ENCODE peak calls at places on chromosomes 16 and 17, in six cellular contexts. P is AG09319, N is mesothelial cell of epicardium, D is sigmoid colon, C is glutamatergic neuron, T is Panc1. A is an unnamed sample.

GRCh38 chr16:11094075-11094593 is 149.8 kb downstream of the CLEC16A start:
- DNase-seq in P (no peak), N (no peak), D (peak), T (no peak), C (no peak), A (no peak)

GRCh38 chr17:35390663-35391062 is 17.2 kb upstream of the SLFN11 start:
- DNase-seq in P (no peak), C (no peak), D (no peak), N (no peak), T (no peak), A (no peak)

GRCh38 chr17:77886387-77886728 is 72.1 kb upstream of the TNRC6C start:
- DNase-seq in T (no peak), C (peak), N (no peak), D (no peak), P (no peak), A (no peak)

GRCh38 chr17:60971515-60972369 is 294.1 kb downstream of the BCAS3 start:
- DNase-seq in C (peak), D (no peak), P (peak), N (peak), T (peak), A (peak)

GRCh38 chr17:47231334-47231733 is 22.2 kb downstream of the MYL4 start:
- DNase-seq in N (no peak), C (no peak), P (no peak), D (no peak), T (no peak), A (no peak)

GRCh38 chr17:38574712-38575111 is 31.0 kb downstream of the SRCIN1 start:
- DNase-seq in D (no peak), N (no peak), T (no peak), C (no peak), P (no peak), A (no peak)

GRCh38 chr16:69796285-69797118 is 34.4 kb downstream of the WWP2 start:
- DNase-seq in P (peak), N (no peak), D (peak), C (no peak), T (peak), A (peak)

GRCh38 chr16:67807148-67807682 is 526 bp downstream of the TSNAXIP1 start:
- DNase-seq in T (no peak), D (no peak), C (no peak), N (no peak), P (no peak), A (no peak)

GRCh38 chr16:57888128-57888527 is 82.8 kb downstream of the CNGB1 start:
- DNase-seq in T (no peak), D (no peak), N (no peak), C (no peak), P (no peak), A (no peak)

GRCh38 chr16:15855704-15856003 is 1.2 kb downstream of the MYH11 start:
- DNase-seq in P (no peak), C (no peak), N (no peak), D (no peak), T (no peak), A (no peak)

GRCh38 chr17:38982858-38983746 is 15.9 kb upstream of the FBXO47 start:
- DNase-seq in T (no peak), P (peak), C (peak), N (no peak), D (peak), A (no peak)

GRCh38 chr17:67487506-67487905 is 110.4 kb downstream of the PITPNC1 start:
- DNase-seq in P (no peak), N (no peak), T (no peak), C (no peak), D (no peak), A (no peak)

GRCh38 chr17:48586355-48586924 is 3.6 kb downstream of the HOXB3 start:
- DNase-seq in P (no peak), D (no peak), T (no peak), C (no peak), N (no peak), A (no peak)

GRCh38 chr17:64938925-64939474 is 19.7 kb upstream of the LRRC37A3 start:
- DNase-seq in T (no peak), C (peak), P (no peak), D (no peak), N (no peak), A (no peak)

GRCh38 chr16:71883193-71883848 is 661 bp downstream of the ZNF821 start:
- DNase-seq in D (peak), N (peak), C (peak), P (no peak), T (no peak), A (no peak)

GRCh38 chr16:11213799-11214198 is 42.2 kb downstream of the SOCS1 start:
- DNase-seq in C (no peak), T (no peak), P (no peak), D (no peak), N (no peak), A (no peak)

GRCh38 chr16:58198022-58198683 is at the start of gene CSNK2A2:
- DNase-seq in C (peak), D (peak), T (no peak), P (peak), N (peak), A (no peak)

DNA sequence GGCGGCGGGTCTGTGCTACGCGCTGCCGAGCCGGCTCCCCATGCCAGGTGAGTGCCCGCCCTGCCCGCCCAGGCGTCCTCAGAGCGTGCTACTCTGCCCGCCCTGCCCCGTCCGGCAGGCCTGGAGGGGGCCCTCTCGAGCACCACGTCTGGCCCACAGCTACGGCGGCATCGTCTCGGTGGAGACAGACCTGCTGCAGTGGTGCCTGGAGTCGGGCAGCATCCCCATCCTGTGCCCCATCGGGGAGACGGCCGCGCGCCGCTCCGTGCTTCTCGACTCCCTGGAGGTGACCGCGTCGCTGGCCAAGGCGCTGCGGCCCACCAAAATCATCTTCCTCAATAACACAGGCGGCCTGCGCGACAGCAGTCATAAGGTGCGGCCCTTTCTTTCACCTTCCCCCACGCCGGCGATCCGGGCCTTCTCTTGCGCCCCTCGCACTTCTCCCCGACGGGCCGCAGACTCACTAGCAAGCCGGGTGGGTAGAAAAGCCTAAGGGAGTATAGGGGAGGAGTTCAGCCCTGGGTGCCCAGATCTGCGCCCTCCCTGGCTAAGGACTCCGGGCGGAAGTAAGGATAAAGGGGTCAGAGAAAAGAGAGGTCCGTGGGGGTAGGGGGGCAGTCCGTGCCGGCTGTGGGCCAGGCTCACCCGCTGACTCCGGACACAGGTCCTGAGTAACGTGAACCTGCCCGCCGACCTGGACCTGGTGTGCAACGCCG is 1.6 kb downstream of the NAGS start:
- DNase-seq in D (no peak), T (no peak), P (no peak), C (peak), N (no peak), A (no peak)
- TF ChIP-seq CTCF in D (no peak), T (no peak), P (peak), C (no peak), N (no peak), A (peak)

GRCh38 chr16:87383522-87384161 is at the start of gene FBXO31:
- DNase-seq in N (peak), P (peak), T (peak), C (peak), D (peak), A (no peak)
- TF ChIP-seq CTCF in N (no peak), P (no peak), T (no peak), C (no peak), D (no peak), A (no peak)

GRCh38 chr17:45148183-45149036 is at the start of gene HEXIM1:
- DNase-seq in D (peak), T (peak), P (peak), N (peak), C (peak), A (peak)
- TF ChIP-seq CTCF in D (no peak), T (no peak), P (no peak), N (no peak), C (no peak), A (no peak)

GRCh38 chr16:813204-813915 is 12.8 kb upstream of the GNG13 start:
- DNase-seq in N (no peak), C (peak), D (no peak), P (no peak), T (no peak), A (no peak)
- TF ChIP-seq CTCF in N (peak), C (peak), D (peak), P (peak), T (peak), A (peak)

GRCh38 chr17:63116228-63116627 is 150.2 kb downstream of the TANC2 start:
- DNase-seq in D (no peak), N (no peak), P (no peak), T (no peak), C (no peak), A (no peak)
- TF ChIP-seq CTCF in D (no peak), N (no peak), P (no peak), T (peak), C (no peak), A (peak)

GRCh38 chr16:81214745-81215166 is 23.7 kb upstream of the BCO1 start:
- DNase-seq in N (no peak), C (peak), P (no peak), D (no peak), T (no peak), A (no peak)
- TF ChIP-seq CTCF in N (no peak), C (peak), P (peak), D (no peak), T (peak), A (peak)

DNA sequence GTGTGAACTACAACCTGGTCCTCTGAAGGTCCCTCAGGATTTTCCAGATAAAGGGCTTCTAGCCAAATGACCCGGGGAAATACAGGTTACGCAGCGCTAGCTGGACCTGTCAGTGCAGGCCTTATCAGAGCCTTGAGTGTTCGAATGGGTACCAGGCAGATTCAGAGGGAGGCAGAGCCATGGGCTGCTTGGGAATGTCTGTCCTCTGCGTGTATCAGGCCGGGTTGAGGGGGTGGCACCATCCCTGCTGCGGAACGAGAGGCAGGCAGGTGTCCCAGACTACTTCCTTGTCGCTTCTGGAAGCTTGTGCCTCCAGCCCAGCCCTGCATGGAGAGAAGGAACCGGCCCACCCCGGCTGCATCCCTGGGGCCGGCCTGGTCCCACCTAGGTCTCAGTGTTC is 33.6 kb upstream of the SSTR5 start:
- DNase-seq in N (no peak), T (no peak), D (no peak), C (no peak), P (no peak), A (no peak)
- TF ChIP-seq CTCF in N (no peak), T (no peak), D (no peak), C (no peak), P (no peak), A (no peak)

GRCh38 chr16:53931946-53932345 is 228.0 kb downstream of the FTO start:
- DNase-seq in N (no peak), D (no peak), P (no peak), T (no peak), C (no peak), A (no peak)
- TF ChIP-seq CTCF in N (no peak), D (no peak), P (no peak), T (no peak), C (no peak), A (no peak)

GRCh38 chr16:72961115-72961832 is 86.7 kb downstream of the ZFHX3 start:
- DNase-seq in D (peak), C (peak), T (no peak), P (no peak), N (no peak), A (no peak)
- TF ChIP-seq CTCF in D (no peak), C (peak), T (no peak), P (peak), N (peak), A (peak)

GRCh38 chr17:80473701-80474100 is 2.7 kb downstream of the NPTX1 start:
- DNase-seq in T (no peak), N (no peak), P (no peak), C (no peak), D (no peak), A (no peak)

GRCh38 chr17:80472996-80473395 is 3.4 kb downstream of the NPTX1 start:
- DNase-seq in N (no peak), C (no peak), T (no peak), P (no peak), D (no peak), A (no peak)

GRCh38 chr17:80475949-80476876 is at the start of gene NPTX1:
- DNase-seq in T (no peak), C (peak), D (no peak), P (no peak), N (no peak), A (no peak)

GRCh38 chr17:80474933-80475915 is 1.2 kb downstream of the NPTX1 start:
- DNase-seq in N (no peak), D (no peak), T (no peak), P (no peak), C (peak), A (no peak)

GRCh38 chr17:80474231-80474932 is 2.0 kb downstream of the NPTX1 start:
- DNase-seq in P (no peak), N (no peak), C (no peak), D (peak), T (no peak), A (no peak)
- TF ChIP-seq CTCF in P (peak), N (no peak), C (no peak), D (peak), T (no peak), A (peak)